ENCODE peak calls at places on chromosomes 13 and 19, in four cellular contexts. P is stimulated activated CD8-positive, alpha-beta memory T cell treated with anti-CD3 and anti-CD28 coated beads, Interleukin-7, amount 100 ng/mL, for 1 hour; O is T-helper 17 cell; H is bronchial epithelial cell. S is an unnamed sample.
A peak's percentile ranks its signal among the peaks of the same experiment; 100 is the strongest.

GRCh38 chr13:98909016-98909415 is 68.8 kb downstream of the DOCK9 start:
- DNase-seq in P (no peak), H (peak; percentile 89), O (no peak), S (peak; percentile 79)

GRCh38 chr19:47547175-47547574 is 25.8 kb downstream of the ZNF541 start:
- DNase-seq in O (no peak), H (no peak), P (no peak), S (no peak)

GRCh38 chr19:29215322-29215845 is 2.4 kb upstream of the UQCRFS1 start:
- DNase-seq in H (no peak), O (no peak), P (no peak), S (no peak)

GRCh38 chr13:99220199-99220931 is 19.7 kb downstream of the UBAC2 start:
- DNase-seq in O (no peak), P (no peak), H (no peak), S (no peak)

GRCh38 chr19:40263440-40264313 is 21.5 kb downstream of the AKT2 start:
- DNase-seq in P (no peak), H (no peak), O (no peak), S (no peak)

GRCh38 chr13:39895254-39895653 is 239.8 kb downstream of the COG6 start:
- DNase-seq in H (no peak), P (no peak), O (no peak), S (no peak)

GRCh38 chr13:52128714-52129700 is at the start of gene NEK5:
- DNase-seq in O (peak; percentile 54), H (peak; percentile 35), P (peak; percentile 9), S (peak; percentile 45)

GRCh38 chr13:104773775-104774174 is 1707.6 kb upstream of the SLC10A2 start:
- DNase-seq in H (peak; percentile 72), O (no peak), P (no peak), S (peak; percentile 65)

GRCh38 chr13:32107474-32107873 is 75.9 kb downstream of the FRY start:
- DNase-seq in P (no peak), O (no peak), H (no peak), S (no peak)

GRCh38 chr19:52171321-52172169 is at the start of gene ZNF836:
- DNase-seq in O (peak; percentile 73), P (peak; percentile 83), H (peak; percentile 71), S (peak; percentile 67)

GRCh38 chr13:24511019-24511823 is 1.4 kb downstream of the PARP4 start:
- DNase-seq in P (peak; percentile 15), H (peak; percentile 94), O (no peak), S (peak; percentile 87)

GRCh38 chr13:42814868-42815267 is 33.5 kb downstream of the FAM216B start:
- DNase-seq in P (no peak), H (peak; percentile 96), O (no peak), S (peak; percentile 38)

GRCh38 chr13:98143157-98143553 is 261 bp downstream of the FARP1 start:
- DNase-seq in P (no peak), H (no peak), O (no peak), S (no peak)

GRCh38 chr13:32267836-32268439 is 47.2 kb downstream of the ZAR1L start:
- DNase-seq in O (peak; percentile 40), H (peak; percentile 59), P (peak; percentile 6), S (no peak)

GRCh38 chr19:30783936-30784335 is 411.8 kb downstream of the ZNF536 start:
- DNase-seq in O (no peak), P (no peak), H (no peak), S (no peak)

GRCh38 chr13:49869514-49869913 is 66.6 kb downstream of the SPRYD7 start:
- DNase-seq in O (no peak), H (peak; percentile 7), P (no peak), S (no peak)

GRCh38 chr13:107553838-107554237 is 661.5 kb downstream of the LIG4 start:
- DNase-seq in H (no peak), P (no peak), O (no peak), S (no peak)